ENCODE peak calls at places on chromosomes 13 and 19, in six cellular contexts. M, H, N, P, V and A are unnamed samples.

GRCh38 chr13:90498096-90498495 is 849.4 kb upstream of the MIR17HG start:
- DNase-seq in M (no peak), H (no peak), V (no peak), P (no peak), N (no peak), A (no peak)

GRCh38 chr13:109788372-109789195 is 2.2 kb upstream of the IRS2 start:
- DNase-seq in M (no peak), P (no peak), H (peak; percentile 78), N (no peak), V (no peak), A (no peak)

GRCh38 chr19:58356971-58357797 is 3.9 kb upstream of the A1BG start:
- DNase-seq in P (peak; percentile 49), H (no peak), M (no peak), N (no peak), V (no peak), A (no peak)

GRCh38 chr19:39080431-39080830 is 3.7 kb upstream of the ACP7 start:
- DNase-seq in M (no peak), P (no peak), V (no peak), N (no peak), H (no peak), A (no peak)

GRCh38 chr19:47703301-47703700 is 9.9 kb upstream of the EHD2 start:
- DNase-seq in P (no peak), M (no peak), N (no peak), H (no peak), V (no peak), A (no peak)

GRCh38 chr19:10636304-10636972 is 11.1 kb downstream of the SLC44A2 start:
- DNase-seq in N (no peak), H (no peak), M (no peak), V (no peak), P (no peak), A (no peak)

GRCh38 chr19:5338661-5339469 is 1.7 kb downstream of the PTPRS start:
- DNase-seq in H (no peak), M (no peak), N (no peak), P (peak; percentile 89), V (no peak), A (no peak)

GRCh38 chr19:18321729-18322091 is 1.2 kb downstream of the LSM4 start:
- DNase-seq in N (no peak), H (no peak), V (peak; percentile 15), M (no peak), P (no peak), A (no peak)

GRCh38 chr13:30696278-30697176 is 38.8 kb upstream of the ALOX5AP start:
- DNase-seq in N (no peak), V (peak; percentile 20), H (peak; percentile 77), M (no peak), P (no peak), A (no peak)

GRCh38 chr13:27928805-27929753 is 9.3 kb downstream of the PDX1 start:
- DNase-seq in H (no peak), N (no peak), V (no peak), M (no peak), P (peak; percentile 37), A (no peak)

GRCh38 chr13:48580185-48580803 is 47.4 kb upstream of the RCBTB2 start:
- DNase-seq in M (no peak), N (peak; percentile 44), H (peak; percentile 72), V (peak; percentile 75), P (peak; percentile 68), A (peak; percentile 44)

GRCh38 chr13:44617648-44618047 is 41.5 kb upstream of the TSC22D1 start:
- DNase-seq in N (no peak), V (no peak), H (no peak), M (no peak), P (no peak), A (no peak)

GRCh38 chr13:25528266-25528665 is 156.5 kb downstream of the ATP8A2 start:
- DNase-seq in V (no peak), H (no peak), M (no peak), N (no peak), P (no peak), A (no peak)

GRCh38 chr19:54147676-54148075 is 10.1 kb downstream of the CNOT3 start:
- DNase-seq in N (no peak), P (no peak), V (no peak), H (no peak), M (no peak), A (no peak)

GRCh38 chr13:51282322-51282721 is 57.2 kb upstream of the SERPINE3 start:
- DNase-seq in H (no peak), V (no peak), M (no peak), P (no peak), N (no peak), A (no peak)

GRCh38 chr13:97318532-97318931 is 96.4 kb downstream of the MBNL2 start:
- DNase-seq in N (no peak), H (no peak), M (no peak), V (no peak), P (no peak), A (no peak)

GRCh38 chr19:40466219-40467006 is at the start of gene SPTBN4:
- DNase-seq in M (no peak), H (no peak), V (no peak), P (no peak), N (no peak), A (peak; percentile 14)

GRCh38 chr13:40377783-40378182 is 288.7 kb downstream of the FOXO1 start:
- DNase-seq in H (no peak), N (no peak), P (no peak), V (no peak), M (no peak), A (no peak)

GRCh38 chr19:41849067-41849466 is 4.2 kb downstream of the DMRTC2 start:
- DNase-seq in M (no peak), N (no peak), V (no peak), H (no peak), P (no peak), A (no peak)

GRCh38 chr13:94119360-94119936 is 360.0 kb downstream of the DCT start:
- DNase-seq in V (no peak), N (no peak), H (peak; percentile 18), P (no peak), M (no peak), A (no peak)

GRCh38 chr19:13252569-13253335 is 102.5 kb downstream of the IER2 start:
- DNase-seq in M (no peak), P (no peak), H (no peak), N (no peak), V (no peak), A (no peak)

GRCh38 chr13:76783798-76784197 is 102.4 kb downstream of the KCTD12 start:
- DNase-seq in H (peak; percentile 88), P (no peak), N (no peak), M (peak; percentile 59), V (no peak), A (no peak)

GRCh38 chr19:53254451-53255341 is at the start of gene ZNF677:
- DNase-seq in V (peak; percentile 43), N (peak; percentile 59), H (no peak), M (peak; percentile 62), P (peak; percentile 86), A (peak; percentile 49)

GRCh38 chr19:7415163-7415856 is 66.6 kb downstream of the ARHGEF18 start:
- DNase-seq in V (no peak), N (no peak), P (no peak), H (no peak), M (no peak), A (no peak)

GRCh38 chr13:25295228-25295627 is 6.2 kb upstream of the NUP58 start:
- DNase-seq in H (no peak), M (no peak), V (no peak), N (no peak), P (no peak), A (no peak)

GRCh38 chr13:33007237-33007636 is 9.0 kb upstream of the KL start:
- DNase-seq in V (no peak), N (no peak), M (no peak), P (no peak), H (no peak), A (no peak)

GRCh38 chr13:45402641-45403040 is 15.5 kb downstream of the SLC25A30 start:
- DNase-seq in H (no peak), P (no peak), N (no peak), M (no peak), V (no peak), A (no peak)

GRCh38 chr19:47446534-47447469 is 24.9 kb downstream of the SLC8A2 start:
- DNase-seq in N (no peak), H (no peak), M (no peak), P (no peak), V (no peak), A (peak; percentile 15)